ENCODE peak calls at places on chromosomes 6 and 20, in four cellular contexts. A is right lobe of liver, E is sigmoid colon, R is heart left ventricle. P is an unnamed sample.

GRCh38 chr20:48128436-48128835 is 343.2 kb upstream of the SULF2 start:
- DNase-seq in E (peak; percentile 18), A (no peak), R (no peak), P (no peak)

GRCh38 chr6:156175971-156176421 is 601.2 kb upstream of the ARID1B start:
- DNase-seq in A (no peak), E (peak; percentile 68), R (peak; percentile 58), P (no peak)

GRCh38 chr20:8540466-8540865 is 408.4 kb downstream of the PLCB1 start:
- DNase-seq in E (no peak), R (no peak), A (no peak), P (no peak)

GRCh38 chr6:83055366-83055964 is 10.2 kb downstream of the UBE3D start:
- DNase-seq in E (no peak), R (no peak), A (no peak), P (no peak)

GRCh38 chr6:145734486-145735355 is 599 bp downstream of the EPM2A start:
- DNase-seq in A (peak; percentile 95), R (peak; percentile 94), E (peak; percentile 94), P (peak; percentile 92)

GRCh38 chr6:113818528-113818927 is 38.6 kb upstream of the MARCKS start:
- DNase-seq in A (no peak), R (no peak), E (no peak), P (no peak)

GRCh38 chr20:46279104-46279503 is 29.2 kb downstream of the CDH22 start:
- DNase-seq in R (no peak), A (no peak), E (no peak), P (no peak)

GRCh38 chr6:3888153-3888957 is 39.2 kb downstream of the FAM50B start:
- DNase-seq in E (no peak), A (no peak), R (no peak), P (no peak)

GRCh38 chr20:47501117-47501482 is 587 bp upstream of the NCOA3 start:
- DNase-seq in R (no peak), E (no peak), A (no peak), P (no peak)

GRCh38 chr6:14765106-14765505 is 480.8 kb upstream of the JARID2 start:
- DNase-seq in A (no peak), E (no peak), R (no peak), P (no peak)

GRCh38 chr6:131379951-131380350 is 193.1 kb upstream of the ARG1 start:
- DNase-seq in E (no peak), R (no peak), A (no peak), P (no peak)

GRCh38 chr20:52959125-52959524 is 13.0 kb upstream of the TSHZ2 start:
- DNase-seq in E (no peak), R (no peak), A (no peak), P (no peak)

GRCh38 chr6:122799916-122800701 is 11.1 kb downstream of the SMPDL3A start:
- DNase-seq in R (no peak), E (no peak), A (no peak), P (peak; percentile 47)

GRCh38 chr6:48957781-48958180 is 505.3 kb downstream of the MMUT start:
- DNase-seq in A (no peak), E (no peak), R (no peak), P (no peak)

GRCh38 chr6:167487706-167488664 is 163.1 kb downstream of the TTLL2 start:
- DNase-seq in A (no peak), R (no peak), E (peak; percentile 28), P (no peak)

GRCh38 chr6:6319947-6320811 is at the start of gene F13A1:
- DNase-seq in E (no peak), A (no peak), R (peak; percentile 47), P (no peak)

GRCh38 chr6:118551673-118552063 is 3.6 kb downstream of the PLN start:
- DNase-seq in E (no peak), R (no peak), A (no peak), P (no peak)

DNA sequence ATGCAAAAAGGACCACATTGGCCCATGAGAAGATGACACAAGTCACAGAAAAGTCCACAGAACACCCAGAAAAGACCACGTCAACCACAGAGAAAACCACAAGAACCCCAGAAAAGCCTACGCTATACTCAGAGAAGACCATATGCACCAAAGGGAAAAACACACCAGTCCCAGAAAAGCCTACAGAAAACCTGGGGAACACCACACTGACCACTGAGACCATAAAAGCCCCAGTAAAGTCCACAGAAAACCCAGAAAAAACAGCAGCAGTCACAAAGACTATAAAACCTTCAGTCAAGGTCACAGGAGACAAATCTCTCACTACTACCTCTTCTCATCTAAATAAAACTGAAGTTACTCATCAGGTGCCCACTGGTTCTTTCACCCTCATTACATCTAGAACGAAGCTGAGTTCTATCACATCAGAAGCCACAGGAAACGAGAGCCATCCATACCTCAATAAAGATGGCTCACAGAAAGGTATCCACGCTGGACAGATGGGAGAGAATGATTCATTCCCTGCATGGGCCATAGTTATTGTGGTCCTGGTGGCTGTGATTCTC is 11.2 kb downstream of the MUCL3 start:
- DNase-seq in A (no peak), R (no peak), E (no peak), P (no peak)
- H3K27me3 ChIP-seq in A (no peaks in the 10 kb centered on the region), R (no peaks in the 10 kb centered on the region), E (no peaks in the 10 kb centered on the region), P (no peaks in the 10 kb centered on the region)

GRCh38 chr6:143372199-143372882 is 78.2 kb downstream of the ADAT2 start:
- DNase-seq in R (no peak), A (no peak), E (no peak), P (no peak)
- H3K27me3 ChIP-seq in R (no peaks in the 10 kb centered on the region), A (no peaks in the 10 kb centered on the region), E (no peaks in the 10 kb centered on the region), P (no peaks in the 10 kb centered on the region)

GRCh38 chr6:8013763-8014162 is 50.4 kb downstream of the BLOC1S5 start:
- DNase-seq in R (no peak), E (no peak), A (no peak), P (no peak)

GRCh38 chr6:8017276-8017701 is 46.9 kb downstream of the BLOC1S5 start:
- DNase-seq in R (no peak), E (no peak), A (no peak), P (no peak)

GRCh38 chr6:8014947-8015346 is 49.2 kb downstream of the BLOC1S5 start:
- DNase-seq in E (no peak), R (no peak), A (no peak), P (no peak)

GRCh38 chr6:8020083-8020482 is 44.1 kb downstream of the BLOC1S5 start:
- DNase-seq in E (no peak), R (no peak), A (no peak), P (no peak)

GRCh38 chr6:8017705-8018104 is 46.5 kb downstream of the BLOC1S5 start:
- DNase-seq in E (no peak), A (no peak), R (no peak), P (no peak)
- H3K27me3 ChIP-seq in E (no peaks in the 10 kb centered on the region), A (no peaks in the 10 kb centered on the region), R (no peaks in the 10 kb centered on the region), P (no peaks in the 10 kb centered on the region)

DNA sequence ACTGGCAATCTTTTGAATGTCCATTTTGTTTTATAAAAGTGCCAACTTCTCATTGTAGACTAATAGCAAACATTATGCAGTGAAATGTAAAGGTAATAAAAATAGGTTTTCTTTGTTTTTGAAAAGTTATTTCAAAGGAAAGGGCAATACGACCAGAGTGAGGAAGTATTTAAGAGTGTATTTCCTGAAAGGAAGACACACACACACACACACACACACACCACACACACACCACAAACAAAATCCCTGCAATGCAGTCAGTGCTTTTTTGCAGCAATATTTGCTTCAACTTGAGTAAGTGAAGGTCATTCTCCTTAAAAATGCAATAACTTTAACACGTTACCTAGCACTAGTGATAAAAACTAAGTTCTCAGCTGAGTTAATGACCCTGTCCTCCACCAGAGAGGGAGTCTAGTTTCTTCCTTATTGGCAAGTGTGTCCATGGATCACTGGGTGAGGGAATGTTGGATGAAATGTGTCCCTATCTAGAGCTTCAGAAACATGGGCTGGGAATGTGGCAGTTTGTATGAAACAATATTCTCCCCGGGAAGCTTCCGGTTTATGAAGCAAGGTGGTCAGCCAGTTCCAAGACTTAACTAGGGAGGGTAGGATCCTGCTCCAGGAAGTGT is 4.8 kb downstream of the PPP1R3G start:
- DNase-seq in R (no peak), E (no peak), A (no peak), P (no peak)
- H3K27me3 ChIP-seq in R (no peaks in the 10 kb centered on the region), E (no peaks in the 10 kb centered on the region), A (no peaks in the 10 kb centered on the region), P (no peaks in the 10 kb centered on the region)